ENCODE peak calls at places on chromosomes 16 and 17, in eight cellular contexts. C is lung, W is vagina, B is HepG2, T is AG04449, E is A549, H is AG04450, G is heart left ventricle. U is an unnamed sample.

GRCh38 chr16:4947722-4948503 is 10.2 kb upstream of the SEC14L5 start:
- DNase-seq in B (peak; percentile 85), W (no peak), T (no peak), C (no peak), E (no peak), G (no peak), H (no peak), U (peak; percentile 73)

GRCh38 chr17:38729886-38730525 is at the start of gene CISD3:
- DNase-seq in B (peak; percentile 81), G (peak; percentile 95), C (peak; percentile 82), H (peak; percentile 37), T (no peak), E (peak; percentile 86), W (no peak), U (peak; percentile 88)

GRCh38 chr16:69848635-69849545 is 86.8 kb downstream of the WWP2 start:
- DNase-seq in B (no peak), T (peak; percentile 76), C (peak; percentile 74), H (peak; percentile 84), G (peak; percentile 92), W (no peak), E (no peak), U (no peak)

GRCh38 chr16:9012848-9013507 is 49.3 kb upstream of the USP7 start:
- DNase-seq in E (no peak), T (no peak), W (no peak), G (peak; percentile 32), H (no peak), B (no peak), C (no peak), U (peak; percentile 52)

GRCh38 chr16:67423634-67424575 is 7.0 kb upstream of the HSD11B2 start:
- DNase-seq in T (no peak), W (no peak), H (no peak), G (no peak), C (no peak), E (no peak), B (no peak), U (no peak)

GRCh38 chr16:80233097-80233835 is 307.5 kb upstream of the DYNLRB2 start:
- DNase-seq in W (no peak), E (no peak), C (no peak), H (no peak), B (peak; percentile 20), T (no peak), G (no peak), U (no peak)

GRCh38 chr16:48441863-48442279 is 56.7 kb upstream of the SIAH1 start:
- DNase-seq in H (no peak), C (no peak), B (peak; percentile 94), W (no peak), T (no peak), G (no peak), E (peak; percentile 59), U (no peak)

GRCh38 chr16:31354394-31355291 is at the start of gene ITGAX:
- DNase-seq in H (no peak), T (no peak), B (no peak), W (no peak), E (peak; percentile 35), C (peak; percentile 74), G (peak; percentile 56), U (no peak)

GRCh38 chr16:1775846-1776671 is 3.1 kb upstream of the MRPS34 start:
- DNase-seq in H (no peak), W (no peak), G (no peak), T (no peak), B (no peak), C (no peak), E (no peak), U (no peak)

DNA sequence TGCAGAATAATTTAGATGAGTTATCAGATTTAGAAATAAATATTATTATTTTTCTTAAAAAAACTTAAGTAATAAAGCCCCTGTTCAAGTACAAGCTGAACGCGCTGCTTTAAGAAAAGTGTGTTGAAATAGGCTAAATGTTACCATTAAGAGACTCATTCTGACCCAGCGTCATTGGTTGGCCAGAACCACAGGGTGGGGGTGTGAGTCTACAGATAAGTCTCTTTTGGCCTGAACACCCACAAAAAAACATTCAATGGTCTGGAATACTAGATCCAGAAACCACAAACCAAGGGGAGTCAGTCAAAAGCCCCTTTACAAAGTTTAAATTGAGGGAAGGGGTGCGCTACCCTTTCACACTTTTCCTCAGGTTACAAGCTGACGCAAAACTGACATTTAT is 776.1 kb downstream of the KCNJ2 start:
- DNase-seq in T (no peak), E (no peak), W (no peak), G (no peak), B (no peak), H (no peak), C (no peak), U (no peak)
- TF ChIP-seq CTCF in T (no peak), E (no peak), W (no peak), G (no peak), B (no peak), H (no peak), C (no peak), U (no peak)

DNA sequence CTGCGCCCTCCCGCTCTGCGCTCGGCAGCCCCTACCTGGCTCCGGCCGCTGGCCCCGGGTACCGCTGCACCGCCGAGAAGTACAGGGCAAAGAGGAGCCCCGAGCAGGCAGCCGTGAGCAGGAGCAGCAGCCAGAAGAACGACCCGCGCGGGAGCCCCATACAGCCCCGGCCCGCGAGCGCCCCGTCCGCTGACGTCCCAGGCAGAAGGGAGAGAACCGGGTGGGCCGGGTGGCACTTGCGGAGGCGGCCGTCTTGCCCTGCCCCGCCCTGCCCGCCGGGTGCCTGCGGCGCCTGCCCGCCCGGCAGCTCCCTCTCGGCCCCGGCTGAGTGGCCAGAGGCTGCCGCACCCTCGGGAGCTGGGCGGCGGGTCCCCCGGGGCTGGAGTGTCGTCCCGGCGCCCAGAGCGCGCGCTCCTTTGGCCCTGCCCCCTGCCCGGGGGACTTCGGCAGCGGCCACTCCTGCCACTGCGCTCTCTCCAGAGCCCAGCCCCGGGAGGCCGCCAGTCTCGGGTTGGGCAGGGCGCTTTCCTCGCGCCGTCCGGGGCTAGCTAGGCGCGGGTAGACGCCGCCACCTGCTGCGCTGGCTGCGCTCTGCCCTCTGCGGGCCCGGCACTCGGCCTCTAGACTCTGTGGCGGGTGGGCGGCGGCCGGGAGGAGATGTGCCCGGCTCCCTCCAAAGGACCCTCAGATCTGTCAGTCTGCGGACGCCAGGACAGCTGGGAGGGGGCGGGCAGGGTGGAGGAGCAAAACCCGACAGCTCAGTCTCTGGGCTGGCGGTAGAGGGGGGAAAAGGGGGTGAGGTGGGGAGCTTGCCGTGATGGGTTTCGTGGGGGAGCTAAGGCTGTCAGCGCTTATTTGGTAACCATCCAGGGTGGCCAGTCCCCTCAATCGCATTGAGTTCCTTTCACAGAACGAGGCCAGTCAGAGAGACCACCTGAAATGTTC is at the start of gene ST6GALNAC2:
- DNase-seq in W (no peak), H (no peak), T (no peak), E (peak; percentile 70), C (peak; percentile 82), B (peak; percentile 66), G (peak; percentile 79), U (no peak)
- TF ChIP-seq CTCF in W (no peak), H (peak; percentile 25), T (peak; percentile 17), E (peak; percentile 25), C (peak; percentile 29), B (peak; percentile 90), G (peak; percentile 15), U (peak; percentile 49)

DNA sequence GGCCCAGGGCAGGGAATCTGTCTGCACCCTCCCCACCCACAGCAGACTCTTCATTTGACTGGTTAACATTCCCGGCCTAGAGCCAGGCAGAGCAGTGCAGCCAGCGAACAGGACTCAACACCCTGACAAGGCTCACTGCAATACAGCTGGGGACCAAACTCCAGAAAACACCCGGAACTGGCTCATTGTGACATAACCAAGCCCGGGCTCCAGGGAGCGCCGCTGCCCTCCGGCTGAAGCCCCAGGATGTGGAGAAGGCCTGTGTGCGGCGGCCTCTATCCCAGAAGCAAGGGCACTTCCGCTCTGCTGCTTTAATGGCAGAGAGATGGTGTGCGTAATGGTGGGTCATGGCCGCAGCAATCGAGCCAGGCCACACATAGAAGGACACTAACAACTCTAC is 18.2 kb downstream of the KLHDC4 start:
- DNase-seq in C (no peak), E (no peak), W (no peak), G (no peak), B (no peak), H (no peak), T (no peak), U (no peak)
- TF ChIP-seq CTCF in C (no peak), E (no peak), W (no peak), G (no peak), B (peak; percentile 15), H (no peak), T (no peak), U (no peak)

GRCh38 chr17:39744836-39745215 is 7.1 kb downstream of the GRB7 start:
- DNase-seq in C (no peak), E (no peak), T (no peak), W (no peak), H (no peak), G (no peak), B (no peak), U (no peak)
- TF ChIP-seq CTCF in C (no peak), E (no peak), T (no peak), W (no peak), H (no peak), G (no peak), B (no peak), U (no peak)

DNA sequence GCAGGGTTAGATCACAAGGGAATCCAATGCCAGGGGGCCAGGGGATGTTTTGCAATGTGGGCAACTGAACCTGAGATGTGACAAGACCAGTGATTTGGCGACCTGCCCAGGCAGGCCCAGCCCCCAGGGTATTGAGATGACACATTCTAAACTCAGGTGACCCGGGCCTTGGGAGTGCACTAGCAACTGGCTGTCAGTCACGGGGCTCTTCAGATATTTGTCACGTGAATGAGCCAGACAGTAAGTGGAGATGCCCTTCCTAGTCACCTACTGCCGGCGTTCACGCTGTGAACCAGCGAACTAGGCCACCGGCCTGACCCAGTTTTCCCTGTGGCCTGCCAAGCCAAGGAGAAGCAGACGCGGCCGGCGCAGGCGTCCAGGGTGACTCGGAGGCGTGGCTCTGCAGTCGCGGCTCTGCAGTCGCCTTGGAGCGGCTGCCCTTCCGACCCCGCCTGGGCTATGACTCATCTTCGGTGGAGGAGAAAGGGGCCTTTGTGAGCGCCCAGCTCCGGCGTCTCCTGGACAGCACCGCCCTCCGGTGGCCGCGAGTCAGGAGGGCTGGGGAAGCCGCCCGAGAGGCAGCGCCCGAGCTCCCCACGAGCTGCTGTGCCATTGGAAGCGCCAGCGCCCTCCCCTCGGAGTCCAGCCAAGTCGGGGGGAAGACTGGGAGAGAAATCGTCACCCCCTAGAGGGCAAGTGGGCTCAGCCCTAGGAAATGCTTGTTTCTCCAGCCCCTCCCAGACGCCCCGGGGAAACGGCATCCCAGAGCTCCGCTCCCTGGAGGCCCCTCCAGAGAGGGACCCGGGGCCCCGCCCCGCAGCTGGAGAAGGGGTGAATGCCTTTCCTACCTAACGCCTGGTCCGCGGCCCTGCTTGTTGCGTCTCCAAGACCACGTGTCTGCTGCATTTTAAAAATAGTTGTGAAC is 38.8 kb downstream of the WSB1 start:
- DNase-seq in H (peak; percentile 89), C (peak; percentile 99), W (peak; percentile 99), T (peak; percentile 65), E (peak; percentile 97), B (peak; percentile 98), G (peak; percentile 99), U (peak; percentile 71)
- TF ChIP-seq CTCF in H (peak; percentile 78), C (peak; percentile 87), W (peak; percentile 92), T (peak; percentile 93), E (peak; percentile 96), B (peak; percentile 99), G (peak; percentile 86), U (peak; percentile 95)

DNA sequence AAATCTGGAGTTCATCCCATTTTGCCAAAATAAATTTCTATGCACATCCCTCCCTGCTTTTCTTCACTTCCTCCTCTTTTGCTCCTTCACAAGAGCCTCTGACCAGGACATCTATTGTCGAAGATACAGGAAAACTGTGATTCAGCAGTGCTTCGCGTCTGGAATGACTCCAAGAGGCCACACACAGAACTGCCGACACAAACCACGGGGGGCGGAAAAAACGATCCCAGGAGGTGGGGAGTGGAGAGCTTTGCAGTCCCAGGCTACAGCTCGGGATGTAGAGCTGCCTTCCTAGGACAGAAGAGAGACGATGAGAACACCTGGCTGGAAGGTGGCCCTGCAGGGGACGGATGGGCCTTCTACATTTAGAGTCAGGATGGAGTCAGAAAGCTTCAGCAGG is 102.8 kb downstream of the XYLT1 start:
- DNase-seq in E (peak; percentile 21), T (no peak), W (no peak), G (no peak), H (no peak), C (no peak), B (no peak), U (no peak)
- TF ChIP-seq CTCF in E (no peak), T (peak; percentile 41), W (peak; percentile 24), G (no peak), H (peak; percentile 47), C (no peak), B (no peak), U (no peak)